ENCODE peak calls at places on chromosome 19, in six cellular contexts. X, D, W, Y, B and Z are unnamed samples.

GRCh38 chr19:51441410-51442390 is 16.6 kb downstream of the SIGLEC8 start:
- DNase-seq in X (peak; percentile 69), D (no peak), W (peak; percentile 53), Y (no peak), B (no peak), Z (peak; percentile 29)

GRCh38 chr19:45099465-45100201 is 6.7 kb downstream of the PPP1R37 start:
- DNase-seq in X (no peak), D (no peak), W (no peak), Y (peak; percentile 50), B (peak; percentile 43), Z (peak; percentile 79)

GRCh38 chr19:17511724-17512573 is 500 bp downstream of the PGLS start:
- DNase-seq in X (peak; percentile 76), D (peak; percentile 85), W (peak; percentile 84), Y (peak; percentile 92), B (peak; percentile 87), Z (peak; percentile 88)

GRCh38 chr19:1417145-1417544 is 9.8 kb downstream of the DAZAP1 start:
- DNase-seq in X (no peak), D (peak; percentile 40), W (no peak), Y (no peak), B (peak; percentile 66), Z (no peak)

GRCh38 chr19:28103916-28104315 is 1109.0 kb downstream of the UQCRFS1 start:
- DNase-seq in X (no peak), D (no peak), W (no peak), Y (no peak), B (no peak), Z (no peak)

GRCh38 chr19:41298327-41298964 is 11.5 kb upstream of the CCDC97 start:
- DNase-seq in X (no peak), D (peak; percentile 46), W (peak; percentile 7), Y (peak; percentile 87), B (peak; percentile 96), Z (no peak)

GRCh38 chr19:16591803-16592556 is 19.8 kb upstream of the SLC35E1 start:
- DNase-seq in X (no peak), D (no peak), W (no peak), Y (no peak), B (peak; percentile 42), Z (no peak)

GRCh38 chr19:39696418-39696817 is 7.9 kb upstream of the LGALS14 start:
- DNase-seq in X (no peak), D (no peak), W (no peak), Y (no peak), B (no peak), Z (no peak)

GRCh38 chr19:47762151-47762550 is 16.4 kb upstream of the SELENOW start:
- DNase-seq in X (no peak), D (no peak), W (no peak), Y (no peak), B (no peak), Z (no peak)

GRCh38 chr19:3573162-3573857 is 566 bp downstream of the HMG20B start:
- DNase-seq in X (no peak), D (no peak), W (no peak), Y (peak; percentile 57), B (peak; percentile 42), Z (no peak)

GRCh38 chr19:41911889-41912731 is 16.1 kb downstream of the ERFL start:
- DNase-seq in X (no peak), D (no peak), W (no peak), Y (no peak), B (no peak), Z (no peak)

GRCh38 chr19:3783660-3784584 is 2.3 kb downstream of the MATK start:
- DNase-seq in X (no peak), D (no peak), W (no peak), Y (no peak), B (no peak), Z (no peak)

GRCh38 chr19:10260141-10260584 is 8.1 kb downstream of the MRPL4 start:
- DNase-seq in X (no peak), D (no peak), W (no peak), Y (no peak), B (no peak), Z (no peak)

GRCh38 chr19:41373993-41374392 is 2.3 kb upstream of the TMEM91 start:
- DNase-seq in X (no peak), D (peak; percentile 87), W (no peak), Y (peak; percentile 86), B (peak; percentile 94), Z (peak; percentile 84)

GRCh38 chr19:45087531-45087930 is 5.4 kb upstream of the PPP1R37 start:
- DNase-seq in X (peak; percentile 29), D (no peak), W (peak; percentile 16), Y (no peak), B (no peak), Z (no peak)

GRCh38 chr19:27918818-27919217 is 1294.1 kb downstream of the UQCRFS1 start:
- DNase-seq in X (no peak), D (no peak), W (no peak), Y (no peak), B (no peak), Z (no peak)

GRCh38 chr19:4119763-4120162 is 4.2 kb downstream of the MAP2K2 start:
- DNase-seq in X (no peak), D (no peak), W (no peak), Y (no peak), B (no peak), Z (no peak)

GRCh38 chr19:10510301-10510802 is 6.9 kb downstream of the S1PR5 start:
- DNase-seq in X (no peak), D (no peak), W (no peak), Y (no peak), B (no peak), Z (no peak)

GRCh38 chr19:48726573-48726972 is 7.0 kb upstream of the MAMSTR start:
- DNase-seq in X (no peak), D (no peak), W (no peak), Y (no peak), B (no peak), Z (no peak)

GRCh38 chr19:10686193-10686592 is 15.0 kb upstream of the QTRT1 start:
- DNase-seq in X (no peak), D (no peak), W (no peak), Y (no peak), B (no peak), Z (no peak)

GRCh38 chr19:39677931-39678889 is 22.5 kb downstream of the LGALS16 start:
- DNase-seq in X (no peak), D (no peak), W (no peak), Y (no peak), B (no peak), Z (no peak)

GRCh38 chr19:40466219-40467006 is at the start of gene SPTBN4:
- DNase-seq in X (no peak), D (peak; percentile 48), W (no peak), Y (peak; percentile 45), B (peak; percentile 25), Z (no peak)